ENCODE peak calls at places on chromosome 4, in six cellular contexts. One of them, this sample, is unnamed.

GRCh38 chr4:46986922-46987638 is 6.3 kb downstream of the GABRA4 start:
- DNase-seq in cardiac muscle cell: no peak
- DNase-seq in tibial artery: no peak
- DNase-seq in heart right ventricle: no peak
- DNase-seq in endodermal cell: no peak
- DNase-seq in body of pancreas: no peak
- DNase-seq in this sample: no peak

GRCh38 chr4:99209671-99210070 is 9.4 kb downstream of the ADH6 start:
- DNase-seq in tibial artery: no peak
- DNase-seq in endodermal cell: no peak
- DNase-seq in cardiac muscle cell: peak; percentile 22
- DNase-seq in heart right ventricle: no peak
- DNase-seq in body of pancreas: no peak
- DNase-seq in this sample: no peak

GRCh38 chr4:78621395-78621794 is 69.8 kb downstream of the ANXA3 start:
- DNase-seq in tibial artery: no peak
- DNase-seq in endodermal cell: no peak
- DNase-seq in cardiac muscle cell: no peak
- DNase-seq in body of pancreas: no peak
- DNase-seq in heart right ventricle: no peak
- DNase-seq in this sample: no peak

GRCh38 chr4:131339137-131339536 is 1810.0 kb upstream of the PCDH10 start:
- DNase-seq in tibial artery: no peak
- DNase-seq in cardiac muscle cell: no peak
- DNase-seq in body of pancreas: no peak
- DNase-seq in heart right ventricle: no peak
- DNase-seq in endodermal cell: no peak
- DNase-seq in this sample: no peak

GRCh38 chr4:185862340-185862739 is 50.3 kb upstream of the SORBS2 start:
- DNase-seq in heart right ventricle: no peak
- DNase-seq in body of pancreas: no peak
- DNase-seq in cardiac muscle cell: no peak
- DNase-seq in tibial artery: no peak
- DNase-seq in endodermal cell: no peak
- DNase-seq in this sample: no peak

GRCh38 chr4:146638801-146639351 is at the start of gene POU4F2:
- DNase-seq in tibial artery: no peak
- DNase-seq in endodermal cell: peak; percentile 85
- DNase-seq in heart right ventricle: no peak
- DNase-seq in cardiac muscle cell: peak; percentile 30
- DNase-seq in body of pancreas: no peak
- DNase-seq in this sample: no peak

GRCh38 chr4:110970642-110971041 is 347.8 kb upstream of the PITX2 start:
- DNase-seq in cardiac muscle cell: peak; percentile 56
- DNase-seq in tibial artery: no peak
- DNase-seq in heart right ventricle: no peak
- DNase-seq in body of pancreas: peak; percentile 37
- DNase-seq in endodermal cell: peak; percentile 94
- DNase-seq in this sample: no peak

GRCh38 chr4:147015531-147015930 is 69.9 kb upstream of the TTC29 start:
- DNase-seq in heart right ventricle: no peak
- DNase-seq in cardiac muscle cell: no peak
- DNase-seq in body of pancreas: no peak
- DNase-seq in tibial artery: no peak
- DNase-seq in endodermal cell: no peak
- DNase-seq in this sample: no peak

GRCh38 chr4:22635692-22636091 is 57.0 kb upstream of the GBA3 start:
- DNase-seq in endodermal cell: peak; percentile 60
- DNase-seq in heart right ventricle: no peak
- DNase-seq in tibial artery: no peak
- DNase-seq in cardiac muscle cell: no peak
- DNase-seq in body of pancreas: no peak
- DNase-seq in this sample: no peak

GRCh38 chr4:110211007-110211769 is 12.8 kb upstream of the ELOVL6 start:
- DNase-seq in heart right ventricle: no peak
- DNase-seq in tibial artery: no peak
- DNase-seq in cardiac muscle cell: peak; percentile 69
- DNase-seq in endodermal cell: no peak
- DNase-seq in body of pancreas: peak; percentile 49
- DNase-seq in this sample: no peak

GRCh38 chr4:4840351-4840750 is 19.1 kb upstream of the MSX1 start:
- DNase-seq in cardiac muscle cell: no peak
- DNase-seq in body of pancreas: no peak
- DNase-seq in endodermal cell: no peak
- DNase-seq in heart right ventricle: no peak
- DNase-seq in tibial artery: no peak
- DNase-seq in this sample: no peak

GRCh38 chr4:26459756-26460530 is 30.3 kb downstream of the CCKAR start:
- DNase-seq in tibial artery: no peak
- DNase-seq in heart right ventricle: no peak
- DNase-seq in cardiac muscle cell: no peak
- DNase-seq in endodermal cell: no peak
- DNase-seq in body of pancreas: no peak
- DNase-seq in this sample: no peak

GRCh38 chr4:145795535-145795934 is 115.6 kb downstream of the C4orf51 start:
- DNase-seq in cardiac muscle cell: no peak
- DNase-seq in body of pancreas: no peak
- DNase-seq in tibial artery: no peak
- DNase-seq in heart right ventricle: no peak
- DNase-seq in endodermal cell: no peak
- DNase-seq in this sample: no peak

GRCh38 chr4:103002551-103002950 is 17.0 kb downstream of the SLC9B1 start:
- DNase-seq in endodermal cell: no peak
- DNase-seq in tibial artery: no peak
- DNase-seq in body of pancreas: no peak
- DNase-seq in cardiac muscle cell: peak; percentile 39
- DNase-seq in heart right ventricle: no peak
- DNase-seq in this sample: no peak

GRCh38 chr4:118373614-118374255 is 20.9 kb upstream of the PRSS12 start:
- DNase-seq in heart right ventricle: no peak
- DNase-seq in cardiac muscle cell: no peak
- DNase-seq in body of pancreas: no peak
- DNase-seq in endodermal cell: no peak
- DNase-seq in tibial artery: no peak
- DNase-seq in this sample: no peak

GRCh38 chr4:7649741-7650531 is 215.2 kb upstream of the PSAPL1 start:
- DNase-seq in tibial artery: no peak
- DNase-seq in heart right ventricle: no peak
- DNase-seq in endodermal cell: no peak
- DNase-seq in body of pancreas: no peak
- DNase-seq in cardiac muscle cell: peak; percentile 65
- DNase-seq in this sample: no peak

GRCh38 chr4:173169428-173170209 is 1.0 kb downstream of the GALNT7 start:
- DNase-seq in body of pancreas: peak; percentile 60
- DNase-seq in endodermal cell: peak; percentile 86
- DNase-seq in tibial artery: peak; percentile 60
- DNase-seq in heart right ventricle: peak; percentile 63
- DNase-seq in cardiac muscle cell: peak; percentile 77
- DNase-seq in this sample: no peak

GRCh38 chr4:72366601-72367000 is 202.4 kb downstream of the ADAMTS3 start:
- DNase-seq in cardiac muscle cell: no peak
- DNase-seq in tibial artery: no peak
- DNase-seq in heart right ventricle: no peak
- DNase-seq in endodermal cell: no peak
- DNase-seq in body of pancreas: no peak
- DNase-seq in this sample: no peak

GRCh38 chr4:185013715-185014114 is 4.6 kb upstream of the HELT start:
- DNase-seq in heart right ventricle: no peak
- DNase-seq in body of pancreas: no peak
- DNase-seq in endodermal cell: no peak
- DNase-seq in tibial artery: no peak
- DNase-seq in cardiac muscle cell: no peak
- DNase-seq in this sample: no peak

GRCh38 chr4:21991050-21991449 is 42.5 kb upstream of the KCNIP4 start:
- DNase-seq in tibial artery: no peak
- DNase-seq in heart right ventricle: no peak
- DNase-seq in body of pancreas: no peak
- DNase-seq in endodermal cell: no peak
- DNase-seq in cardiac muscle cell: peak; percentile 49
- DNase-seq in this sample: no peak

GRCh38 chr4:4984186-4984585 is 35.1 kb downstream of the CYTL1 start:
- DNase-seq in heart right ventricle: no peak
- DNase-seq in body of pancreas: no peak
- DNase-seq in endodermal cell: no peak
- DNase-seq in cardiac muscle cell: no peak
- DNase-seq in tibial artery: no peak
- DNase-seq in this sample: no peak

GRCh38 chr4:44861756-44862155 is 135.4 kb upstream of the GNPDA2 start:
- DNase-seq in tibial artery: no peak
- DNase-seq in cardiac muscle cell: peak; percentile 53
- DNase-seq in body of pancreas: no peak
- DNase-seq in endodermal cell: no peak
- DNase-seq in heart right ventricle: no peak
- DNase-seq in this sample: no peak

DNA sequence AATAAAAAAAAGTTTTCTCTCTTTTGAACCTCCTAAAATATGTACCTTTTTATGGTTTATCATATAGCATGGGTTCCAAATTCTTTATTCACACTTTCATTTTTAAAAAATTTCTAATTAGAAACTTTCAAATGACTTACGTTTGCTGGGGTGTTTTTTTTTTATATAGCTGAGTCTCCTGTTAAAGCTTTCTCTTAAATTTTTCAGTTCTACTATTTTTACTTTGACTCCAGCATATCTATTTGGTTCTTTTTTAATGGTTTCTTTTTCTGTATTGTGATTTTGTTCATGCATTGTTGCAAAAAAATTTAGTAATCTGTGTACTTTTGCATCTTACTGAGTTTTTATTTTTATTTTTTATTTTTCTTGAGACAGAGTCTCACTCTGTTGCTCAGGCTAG is 22.3 kb downstream of the ZNF718 start:
- DNase-seq in cardiac muscle cell: no peak
- DNase-seq in endodermal cell: no peak
- DNase-seq in tibial artery: no peak
- DNase-seq in body of pancreas: no peak
- DNase-seq in heart right ventricle: no peak
- DNase-seq in this sample: no peak
- H3K9me3 ChIP-seq in cardiac muscle cell: peaks cover 4% of the 10 kb centered on the region
- H3K9me3 ChIP-seq in endodermal cell: peaks cover 100% of the 10 kb centered on the region
- H3K9me3 ChIP-seq in tibial artery: peaks cover 98% of the 10 kb centered on the region
- H3K9me3 ChIP-seq in body of pancreas: no peaks in the 10 kb centered on the region
- H3K9me3 ChIP-seq in heart right ventricle: peaks cover 60% of the 10 kb centered on the region
- H3K9me3 ChIP-seq in this sample: peaks cover 97% of the 10 kb centered on the region

DNA sequence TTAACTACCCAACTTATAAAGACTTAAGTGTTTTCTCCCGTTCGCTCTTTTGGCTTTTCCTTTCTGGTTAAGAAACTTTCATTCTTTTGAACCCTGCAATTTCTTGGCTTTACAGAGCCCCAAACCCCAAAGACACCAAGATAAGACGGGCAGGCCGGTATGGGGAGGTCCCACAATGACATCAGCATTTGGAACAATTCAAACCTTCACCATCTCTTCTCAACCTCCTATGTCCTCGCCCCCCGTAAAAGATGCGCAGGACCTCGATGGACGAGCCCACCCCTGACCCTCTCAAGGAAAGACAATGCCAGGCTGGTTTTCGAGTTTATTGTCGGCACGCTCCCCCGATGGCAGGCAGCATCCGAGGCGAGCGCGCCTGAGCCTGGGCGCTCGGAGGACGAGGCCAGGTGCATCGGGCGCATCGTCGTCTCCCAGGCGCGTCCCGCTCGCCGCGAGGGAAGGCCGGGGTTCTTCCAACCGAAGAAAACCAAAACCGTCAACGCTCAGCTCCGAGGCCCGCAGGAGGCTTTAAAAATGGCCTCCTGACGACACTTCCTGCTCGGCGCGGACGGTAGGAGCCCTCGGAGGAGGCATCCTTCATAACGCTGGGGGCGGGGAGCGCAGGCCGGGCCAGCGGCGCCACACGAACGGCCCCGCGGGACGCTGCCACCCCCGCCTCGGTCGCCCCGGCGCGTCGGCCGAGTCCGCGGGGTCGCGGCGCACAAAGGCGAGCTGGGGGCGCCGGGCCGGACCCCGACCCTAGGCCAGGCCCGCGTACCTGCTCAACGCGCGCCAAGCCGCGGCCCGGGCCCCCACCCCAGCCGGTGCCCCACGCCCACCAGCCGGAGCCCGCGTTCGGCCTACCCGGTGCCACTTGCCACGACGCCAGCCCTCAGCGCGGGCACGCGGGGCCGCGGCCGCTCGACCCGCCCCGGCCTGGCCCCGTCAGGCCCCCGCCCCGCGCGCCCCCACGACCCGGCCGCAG is 664 bp downstream of the ZNF518B start:
- DNase-seq in cardiac muscle cell: peak; percentile 74
- DNase-seq in endodermal cell: peak; percentile 83
- DNase-seq in body of pancreas: peak; percentile 39
- DNase-seq in heart right ventricle: peak; percentile 59
- DNase-seq in tibial artery: peak; percentile 32
- DNase-seq in this sample: no peak
- H3K4me1 ChIP-seq in cardiac muscle cell: no peaks in the 10 kb centered on the region
- H3K4me1 ChIP-seq in endodermal cell: no peaks in the 10 kb centered on the region
- H3K4me1 ChIP-seq in body of pancreas: peaks cover 13% of the 10 kb centered on the region
- H3K4me1 ChIP-seq in heart right ventricle: peaks cover 16% of the 10 kb centered on the region
- H3K4me1 ChIP-seq in tibial artery: peaks cover 17% of the 10 kb centered on the region
- H3K4me1 ChIP-seq in this sample: peaks cover 2% of the 10 kb centered on the region

DNA sequence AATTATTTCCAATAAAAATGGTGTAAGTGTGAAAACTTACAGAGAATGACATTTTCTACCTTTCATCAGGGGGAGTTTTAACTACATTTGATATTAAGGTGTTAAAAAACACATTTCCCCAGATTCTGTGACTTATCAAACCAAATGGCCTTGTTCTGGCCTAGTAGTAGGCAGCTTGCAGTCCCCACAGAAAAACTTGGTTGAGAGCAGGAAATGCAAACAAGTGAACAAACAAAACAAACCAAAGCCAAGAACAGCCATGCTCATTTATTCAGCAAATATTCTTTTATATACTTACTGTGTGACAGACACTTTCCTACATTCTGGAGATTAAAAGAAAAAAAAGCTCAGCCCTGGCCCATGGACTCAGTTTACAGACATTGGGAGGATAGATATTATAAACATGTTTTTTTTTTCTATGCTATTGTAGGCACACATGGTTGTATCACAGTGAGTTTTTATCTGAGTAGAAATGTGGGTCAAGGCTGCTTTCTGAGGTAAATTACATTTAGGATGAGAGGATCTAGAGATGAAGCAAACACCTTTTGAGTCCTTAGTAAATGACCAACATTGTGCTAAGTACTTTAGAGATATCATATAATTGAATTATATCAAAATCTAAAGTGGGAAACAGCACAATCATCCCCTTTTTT is 449.2 kb upstream of the AADAT start:
- DNase-seq in heart right ventricle: no peak
- DNase-seq in tibial artery: no peak
- DNase-seq in cardiac muscle cell: no peak
- DNase-seq in endodermal cell: no peak
- DNase-seq in body of pancreas: no peak
- DNase-seq in this sample: no peak
- H3K4me3 ChIP-seq in heart right ventricle: no peak overlapping the region
- H3K4me3 ChIP-seq in tibial artery: no peak overlapping the region
- H3K4me3 ChIP-seq in cardiac muscle cell: no peak overlapping the region
- H3K4me3 ChIP-seq in endodermal cell: no peak overlapping the region
- H3K4me3 ChIP-seq in body of pancreas: no peak overlapping the region
- H3K4me3 ChIP-seq in this sample: no peak overlapping the region

DNA sequence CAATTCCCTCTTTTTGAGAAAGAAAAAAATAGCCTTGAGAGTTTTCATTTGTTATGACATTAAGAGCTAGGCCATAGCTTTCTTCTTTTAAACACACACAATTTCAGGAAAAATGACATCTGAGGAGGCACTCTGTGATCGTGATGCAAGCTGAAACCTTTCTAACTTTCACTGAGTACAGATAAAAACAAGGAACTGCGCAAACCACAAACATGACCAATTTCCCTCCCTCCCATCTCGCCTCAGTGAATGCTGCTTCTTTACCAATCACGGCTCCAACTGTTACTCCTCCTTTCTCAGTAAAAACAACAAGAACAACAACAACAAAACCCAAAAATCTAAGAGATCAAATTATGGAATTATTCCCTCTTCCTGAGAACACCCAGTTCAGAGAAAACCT is 626.8 kb downstream of the TLL1 start:
- DNase-seq in endodermal cell: no peak
- DNase-seq in tibial artery: no peak
- DNase-seq in cardiac muscle cell: peak; percentile 30
- DNase-seq in heart right ventricle: no peak
- DNase-seq in body of pancreas: no peak
- DNase-seq in this sample: no peak
- H3K9me3 ChIP-seq in endodermal cell: no peaks in the 10 kb centered on the region
- H3K9me3 ChIP-seq in tibial artery: no peaks in the 10 kb centered on the region
- H3K9me3 ChIP-seq in cardiac muscle cell: no peaks in the 10 kb centered on the region
- H3K9me3 ChIP-seq in heart right ventricle: no peaks in the 10 kb centered on the region
- H3K9me3 ChIP-seq in body of pancreas: no peaks in the 10 kb centered on the region
- H3K9me3 ChIP-seq in this sample: no peaks in the 10 kb centered on the region